ENCODE peak calls at places on chromosomes 2 and 18, in four cellular contexts. V is CD8-positive, alpha-beta memory T cell; Y is ascending aorta; M is naive thymus-derived CD4-positive, alpha-beta T cell. H is an unnamed sample.

GRCh38 chr2:25112113-25112512 is 56.3 kb downstream of the POMC start:
- DNase-seq in M (no peak), V (no peak), Y (no peak), H (no peak)

GRCh38 chr2:102736174-102736606 is 25.6 kb upstream of the TMEM182 start:
- DNase-seq in Y (no peak), V (no peak), M (no peak), H (peak; percentile 91)

GRCh38 chr2:96963316-96963715 is 23.1 kb downstream of the FAM178B start:
- DNase-seq in M (no peak), V (no peak), Y (no peak), H (peak; percentile 23)

GRCh38 chr2:58918138-58918537 is 677.0 kb upstream of the FANCL start:
- DNase-seq in M (no peak), Y (no peak), V (no peak), H (no peak)

GRCh38 chr18:62109676-62110075 is 77.2 kb downstream of the PIGN start:
- DNase-seq in V (no peak), M (no peak), Y (no peak), H (no peak)

GRCh38 chr2:235001237-235002133 is 49.7 kb downstream of the SH3BP4 start:
- DNase-seq in M (no peak), Y (no peak), V (no peak), H (no peak)

GRCh38 chr2:202494300-202494699 is 118.2 kb downstream of the BMPR2 start:
- DNase-seq in Y (no peak), V (no peak), M (no peak), H (peak; percentile 25)

GRCh38 chr2:239461551-239462515 is 61.0 kb upstream of the HDAC4 start:
- DNase-seq in Y (peak; percentile 40), V (no peak), M (no peak), H (no peak)

GRCh38 chr2:66984864-66985263 is 412.3 kb upstream of the ETAA1 start:
- DNase-seq in V (no peak), M (no peak), Y (no peak), H (no peak)

GRCh38 chr2:96869824-96870630 is at the start of gene SEMA4C:
- DNase-seq in Y (peak; percentile 85), M (peak; percentile 59), V (peak; percentile 67), H (peak; percentile 71)

GRCh38 chr2:148999451-148999891 is 39.0 kb upstream of the LYPD6B start:
- DNase-seq in M (no peak), V (no peak), Y (no peak), H (no peak)

GRCh38 chr2:199602271-199602895 is 144.6 kb upstream of the SATB2 start:
- DNase-seq in M (no peak), Y (no peak), V (no peak), H (no peak)

GRCh38 chr2:1004398-1004797 is 53.7 kb downstream of the SNTG2 start:
- DNase-seq in Y (no peak), M (no peak), V (no peak), H (no peak)

GRCh38 chr2:26274058-26274613 is 29.4 kb downstream of the HADHB start:
- DNase-seq in M (no peak), Y (peak; percentile 93), V (no peak), H (no peak)

GRCh38 chr2:145007673-145008263 is 487.8 kb upstream of the ZEB2 start:
- DNase-seq in V (no peak), M (no peak), Y (peak; percentile 73), H (no peak)

GRCh38 chr18:4084501-4084900 is 370.6 kb downstream of the DLGAP1 start:
- DNase-seq in M (no peak), Y (no peak), V (no peak), H (no peak)

GRCh38 chr2:61262699-61263098 is 100.7 kb downstream of the C2orf74 start:
- DNase-seq in M (no peak), V (no peak), Y (no peak), H (no peak)

H was measured in NCI-H146.